ENCODE peak calls at places on chromosomes 11 and 22, in eight cellular contexts. G, B, N, P, U, V, Q and A are unnamed samples.

GRCh38 chr22:35589071-35589735 is 27.9 kb downstream of the MB start:
- DNase-seq in G (peak), B (peak), N (no peak), P (peak), U (peak), V (no peak), Q (peak), A (peak)

GRCh38 chr22:39224550-39224949 is 20.2 kb downstream of the PDGFB start:
- DNase-seq in G (no peak), B (no peak), N (no peak), P (no peak), U (no peak), V (no peak), Q (no peak), A (no peak)

GRCh38 chr11:94973099-94973968 is at the start of the genes CWC15 and KDM4D:
- DNase-seq in G (peak), B (peak), N (peak), P (peak), U (peak), V (peak), Q (peak), A (peak)

GRCh38 chr11:17400048-17400775 is 11.8 kb upstream of the KCNJ11 start:
- DNase-seq in G (no peak), B (no peak), N (peak), P (no peak), U (no peak), V (no peak), Q (no peak), A (no peak)

GRCh38 chr22:29115682-29116313 is 43.0 kb downstream of the KREMEN1 start:
- DNase-seq in G (no peak), B (peak), N (no peak), P (no peak), U (peak), V (no peak), Q (no peak), A (no peak)

GRCh38 chr11:128624269-128625170 is 37.2 kb upstream of the ETS1 start:
- DNase-seq in G (no peak), B (no peak), N (peak), P (no peak), U (no peak), V (peak), Q (no peak), A (no peak)

GRCh38 chr11:22244986-22245592 is 52.2 kb downstream of the ANO5 start:
- DNase-seq in G (peak), B (peak), N (peak), P (peak), U (peak), V (peak), Q (peak), A (peak)

GRCh38 chr22:26894766-26895485 is 237.5 kb downstream of the MIAT start:
- DNase-seq in G (no peak), B (peak), N (peak), P (peak), U (peak), V (no peak), Q (peak), A (peak)

GRCh38 chr11:67996622-67997459 is 7.1 kb downstream of the UNC93B1 start:
- DNase-seq in G (no peak), B (peak), N (peak), P (peak), U (peak), V (peak), Q (no peak), A (no peak)

GRCh38 chr11:59247535-59248227 is 35.0 kb upstream of the MPEG1 start:
- DNase-seq in G (no peak), B (peak), N (no peak), P (peak), U (peak), V (peak), Q (no peak), A (no peak)

GRCh38 chr11:71437399-71437798 is 10.8 kb downstream of the DHCR7 start:
- DNase-seq in G (no peak), B (no peak), N (no peak), P (no peak), U (no peak), V (no peak), Q (no peak), A (no peak)

GRCh38 chr22:17903564-17904295 is 120.6 kb downstream of the MICAL3 start:
- DNase-seq in G (no peak), B (no peak), N (peak), P (no peak), U (no peak), V (no peak), Q (no peak), A (peak)

GRCh38 chr11:101914349-101914736 is 467 bp upstream of the CEP126 start:
- DNase-seq in G (peak), B (peak), N (no peak), P (peak), U (peak), V (no peak), Q (no peak), A (peak)

GRCh38 chr11:93000511-93001476 is 31.3 kb downstream of the MTNR1B start:
- DNase-seq in G (no peak), B (peak), N (no peak), P (peak), U (peak), V (no peak), Q (peak), A (peak)

GRCh38 chr11:130452941-130453340 is 4.5 kb downstream of the ADAMTS15 start:
- DNase-seq in G (no peak), B (no peak), N (no peak), P (no peak), U (no peak), V (no peak), Q (no peak), A (no peak)

GRCh38 chr22:45009881-45010531 is at the start of gene PHF21B:
- DNase-seq in G (peak), B (peak), N (peak), P (peak), U (peak), V (no peak), Q (no peak), A (no peak)

GRCh38 chr11:33339247-33339646 is 82.1 kb downstream of the HIPK3 start:
- DNase-seq in G (no peak), B (no peak), N (no peak), P (no peak), U (no peak), V (no peak), Q (no peak), A (no peak)

GRCh38 chr11:93521086-93521485 is 22.1 kb downstream of the SMCO4 start:
- DNase-seq in G (no peak), B (no peak), N (no peak), P (no peak), U (no peak), V (no peak), Q (no peak), A (no peak)

GRCh38 chr11:132444891-132445290 is 1074.5 kb downstream of the NTM start:
- DNase-seq in G (no peak), B (no peak), N (peak), P (no peak), U (peak), V (no peak), Q (no peak), A (no peak)

GRCh38 chr11:76798202-76798581 is 15.0 kb downstream of the TSKU start:
- DNase-seq in G (no peak), B (no peak), N (no peak), P (no peak), U (no peak), V (no peak), Q (no peak), A (no peak)

GRCh38 chr22:26527574-26528465 is 15.5 kb upstream of the TFIP11 start:
- DNase-seq in G (no peak), B (no peak), N (no peak), P (no peak), U (no peak), V (no peak), Q (no peak), A (no peak)

GRCh38 chr22:30217698-30218565 is 28.6 kb downstream of the LIF start:
- DNase-seq in G (no peak), B (no peak), N (no peak), P (no peak), U (no peak), V (no peak), Q (no peak), A (no peak)

GRCh38 chr11:8234425-8234821 is 29.3 kb downstream of the LMO1 start:
- DNase-seq in G (no peak), B (no peak), N (no peak), P (no peak), U (peak), V (peak), Q (no peak), A (no peak)

GRCh38 chr22:49298834-49299750 is 528.6 kb downstream of the BRD1 start:
- DNase-seq in G (no peak), B (no peak), N (no peak), P (no peak), U (no peak), V (no peak), Q (no peak), A (no peak)

GRCh38 chr22:48071828-48072227 is 1309.4 kb downstream of the TBC1D22A start:
- DNase-seq in G (no peak), B (no peak), N (no peak), P (no peak), U (no peak), V (no peak), Q (no peak), A (no peak)

GRCh38 chr11:7143908-7144307 is 55.1 kb downstream of the RBMXL2 start:
- DNase-seq in G (no peak), B (peak), N (no peak), P (peak), U (no peak), V (no peak), Q (no peak), A (no peak)

GRCh38 chr11:26830757-26831156 is 108.9 kb upstream of the SLC5A12 start:
- DNase-seq in G (no peak), B (no peak), N (no peak), P (no peak), U (no peak), V (no peak), Q (no peak), A (no peak)

GRCh38 chr22:44909241-44909640 is 100.6 kb downstream of the PHF21B start:
- DNase-seq in G (no peak), B (no peak), N (no peak), P (no peak), U (no peak), V (no peak), Q (no peak), A (no peak)

GRCh38 chr11:48272551-48273080 is 9.0 kb downstream of the OR4X1 start:
- DNase-seq in G (no peak), B (no peak), N (no peak), P (no peak), U (no peak), V (no peak), Q (no peak), A (no peak)

GRCh38 chr11:127651175-127651887 is 650.8 kb upstream of the KIRREL3 start:
- DNase-seq in G (no peak), B (peak), N (no peak), P (peak), U (peak), V (no peak), Q (peak), A (peak)

GRCh38 chr11:66979336-66979980 is 4.4 kb downstream of the C11orf86 start:
- DNase-seq in G (no peak), B (no peak), N (no peak), P (no peak), U (peak), V (no peak), Q (no peak), A (no peak)

GRCh38 chr11:82899957-82900276 is 313 bp downstream of the PRCP start:
- DNase-seq in G (no peak), B (no peak), N (no peak), P (no peak), U (peak), V (no peak), Q (no peak), A (no peak)

GRCh38 chr22:50247748-50248147 is 2.9 kb upstream of the TUBGCP6 start:
- DNase-seq in G (no peak), B (peak), N (peak), P (peak), U (peak), V (no peak), Q (no peak), A (no peak)

DNA sequence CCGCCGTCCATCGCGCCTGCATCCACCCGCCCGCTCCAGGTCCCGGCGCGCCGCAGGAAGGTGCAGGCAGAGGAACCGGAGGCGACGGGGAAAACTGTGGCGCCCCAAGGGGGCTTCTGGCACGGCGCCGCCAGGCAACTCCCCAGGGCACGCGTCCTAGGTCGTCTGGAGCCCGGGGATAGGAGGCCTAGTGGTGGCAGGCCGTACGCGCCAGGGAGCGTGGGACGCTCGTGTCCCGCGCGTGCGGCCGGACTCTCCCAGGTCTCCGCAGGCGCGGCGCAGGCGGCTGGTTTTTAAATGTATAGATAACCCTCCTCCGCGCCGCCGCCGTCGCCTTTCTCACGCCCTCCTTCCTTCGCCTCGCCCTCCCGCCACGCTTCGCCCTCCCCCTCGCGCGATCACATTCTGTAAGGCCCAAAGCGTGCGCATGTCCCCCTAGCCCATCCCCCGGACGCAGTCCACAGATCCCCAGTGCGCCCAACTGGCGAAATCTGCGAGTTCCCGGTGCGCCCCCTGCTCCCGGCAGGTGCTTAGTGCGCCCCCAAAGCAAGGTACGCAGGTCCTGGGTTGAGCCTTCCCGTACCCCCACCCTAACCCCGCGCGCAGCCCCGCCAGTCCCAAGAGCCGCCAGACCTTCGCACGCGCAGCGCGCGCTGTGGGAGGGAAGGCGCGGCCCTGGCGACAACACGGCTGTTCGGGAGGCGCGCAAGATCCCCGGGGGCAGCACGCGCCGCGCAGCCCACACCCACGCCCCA is at the start of gene ASCL2:
- DNase-seq in G (no peak), B (no peak), N (peak), P (peak), U (no peak), V (no peak), Q (no peak), A (no peak)
- H3K4me3 ChIP-seq in G (peak), B (no peak), N (no peak), P (peak), U (peak), V (peak), Q (no peak), A (peak)

DNA sequence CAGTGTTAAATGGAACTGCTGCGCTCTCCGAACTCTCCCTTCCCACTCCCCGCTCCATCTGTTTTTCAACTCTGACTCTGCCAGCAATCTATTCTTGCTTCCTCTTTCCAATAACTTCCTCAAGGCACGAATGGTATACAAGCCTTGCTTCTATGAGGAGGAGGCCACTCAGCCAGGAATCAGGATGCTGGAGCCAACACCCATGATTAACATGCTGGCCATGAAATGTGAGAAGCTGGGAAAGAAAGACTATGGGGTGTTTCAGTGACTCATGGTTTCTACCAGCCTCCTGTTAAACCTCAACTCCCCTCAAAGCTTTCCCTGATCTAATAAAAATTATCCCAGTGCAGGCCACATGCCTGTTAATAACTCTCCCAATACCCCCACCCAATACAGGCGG is 46.4 kb upstream of the TBCEL start:
- DNase-seq in G (no peak), B (no peak), N (no peak), P (peak), U (peak), V (no peak), Q (no peak), A (no peak)
- H3K4me3 ChIP-seq in G (no peak), B (no peak), N (no peak), P (no peak), U (no peak), V (no peak), Q (no peak), A (no peak)

GRCh38 chr11:20132667-20133039 is 27.6 kb downstream of the DBX1 start:
- DNase-seq in G (no peak), B (no peak), N (no peak), P (no peak), U (no peak), V (no peak), Q (no peak), A (no peak)
- H3K4me3 ChIP-seq in G (peak), B (no peak), N (no peak), P (peak), U (peak), V (peak), Q (no peak), A (no peak)

DNA sequence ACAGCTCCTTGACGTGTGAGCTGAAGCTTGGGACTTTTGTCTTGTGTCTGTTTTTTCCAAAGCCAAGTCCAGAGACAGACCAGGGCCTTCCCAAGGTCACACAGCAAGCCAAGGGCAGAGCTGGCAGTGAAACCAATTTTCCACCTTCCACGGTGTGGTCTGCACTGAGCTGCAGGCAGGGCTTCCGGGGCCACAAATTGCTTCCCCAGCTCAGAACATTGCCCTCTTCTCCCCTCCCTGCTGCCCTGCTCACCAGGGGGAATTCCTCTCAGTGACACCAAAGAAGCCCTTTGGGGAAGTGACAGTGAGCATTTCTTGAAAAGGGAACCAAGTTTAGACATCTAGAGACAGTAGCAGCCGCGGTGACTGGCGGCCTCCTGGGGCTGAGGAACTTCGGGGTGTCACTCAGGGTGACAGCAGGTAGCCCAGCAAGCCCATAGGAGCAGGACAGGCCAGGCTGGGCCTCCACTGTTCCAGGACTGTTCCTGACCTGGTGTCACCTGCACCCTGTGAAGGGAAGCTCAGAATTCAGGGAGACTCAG is 9.2 kb downstream of the FXYD2 start:
- DNase-seq in G (no peak), B (no peak), N (peak), P (no peak), U (no peak), V (peak), Q (no peak), A (no peak)
- H3K4me3 ChIP-seq in G (no peak), B (no peak), N (no peak), P (no peak), U (no peak), V (no peak), Q (peak), A (no peak)

GRCh38 chr11:60852060-60852638 is 3.6 kb downstream of the PTGDR2 start:
- DNase-seq in G (no peak), B (no peak), N (peak), P (no peak), U (no peak), V (peak), Q (no peak), A (no peak)
- H3K4me3 ChIP-seq in G (no peak), B (no peak), N (no peak), P (no peak), U (no peak), V (no peak), Q (no peak), A (no peak)

DNA sequence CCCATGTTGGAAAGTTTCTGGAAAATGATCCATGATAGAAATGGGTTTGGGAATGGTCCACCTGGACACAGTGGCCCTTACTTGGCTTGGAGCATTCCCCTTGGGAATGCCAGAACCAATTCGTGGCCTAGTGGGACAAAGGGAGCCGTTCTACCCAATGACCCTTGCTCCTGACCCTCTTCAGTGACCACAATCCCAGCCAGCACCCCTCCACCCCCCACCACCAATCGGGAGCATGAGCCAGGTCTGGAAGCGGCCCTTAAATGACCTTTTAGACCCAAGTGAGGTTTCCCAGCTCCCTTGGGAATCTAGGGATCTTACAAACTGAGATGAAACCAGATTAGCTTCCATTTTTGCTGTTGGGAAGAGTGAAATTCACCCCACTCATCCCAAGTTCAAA is 51.3 kb upstream of the CDON start:
- DNase-seq in G (no peak), B (no peak), N (no peak), P (no peak), U (no peak), V (no peak), Q (no peak), A (no peak)
- H3K4me3 ChIP-seq in G (no peak), B (no peak), N (no peak), P (no peak), U (no peak), V (no peak), Q (no peak), A (no peak)